ENCODE peak calls at places on chromosomes 13 and 19, in six cellular contexts. U is tibial nerve, L is A549, V is K562, P is HepG2, O is upper lobe of left lung. F is an unnamed sample.
A peak's percentile ranks its signal among the peaks of the same experiment; 100 is the strongest.

GRCh38 chr19:16338470-16339360 is 14.1 kb downstream of the KLF2 start:
- DNase-seq in L (peak; percentile 66), P (peak; percentile 28), V (no peak), U (no peak), O (peak; percentile 69), F (no peak)

GRCh38 chr19:35211545-35212230 is 16.9 kb downstream of the FAM187B start:
- DNase-seq in L (no peak), O (peak; percentile 76), V (no peak), P (peak; percentile 13), U (peak; percentile 24), F (peak; percentile 51)

GRCh38 chr19:1651061-1651547 is 1.3 kb downstream of the TCF3 start:
- DNase-seq in L (no peak), O (no peak), V (no peak), U (no peak), P (no peak), F (no peak)

GRCh38 chr13:32969516-32969941 is 46.7 kb upstream of the KL start:
- DNase-seq in V (no peak), P (no peak), L (no peak), O (no peak), U (no peak), F (no peak)

GRCh38 chr19:39409886-39410619 is 2.4 kb upstream of the PLEKHG2 start:
- DNase-seq in O (peak; percentile 85), V (peak; percentile 43), U (peak; percentile 75), L (no peak), P (peak; percentile 25), F (peak; percentile 76)

GRCh38 chr19:35404879-35405622 is 34.2 kb downstream of the GPR42 start:
- DNase-seq in V (peak; percentile 20), U (no peak), O (no peak), P (peak; percentile 70), L (peak; percentile 66), F (peak; percentile 37)

GRCh38 chr13:111153977-111154332 is 38.8 kb downstream of the ARHGEF7 start:
- DNase-seq in P (peak; percentile 38), V (peak; percentile 60), O (peak; percentile 56), U (no peak), L (peak; percentile 14), F (no peak)

GRCh38 chr13:94267581-94267980 is 211.9 kb downstream of the DCT start:
- DNase-seq in P (no peak), O (no peak), V (no peak), U (no peak), L (no peak), F (no peak)

GRCh38 chr13:45479661-45480060 is 14.9 kb downstream of the COG3 start:
- DNase-seq in P (no peak), L (no peak), U (no peak), V (no peak), O (no peak), F (no peak)

GRCh38 chr13:68056816-68057710 is 826.9 kb upstream of the PCDH9 start:
- DNase-seq in L (peak; percentile 1), U (no peak), P (peak; percentile 45), V (no peak), O (no peak), F (no peak)

GRCh38 chr13:109172099-109172498 is 542.7 kb downstream of the MYO16 start:
- DNase-seq in U (no peak), P (no peak), V (no peak), O (no peak), L (no peak), F (no peak)

GRCh38 chr19:16051254-16052025 is 24.9 kb upstream of the TPM4 start:
- DNase-seq in U (no peak), L (no peak), V (no peak), O (no peak), P (no peak), F (no peak)

GRCh38 chr13:113656831-113657671 is 947 bp downstream of the ATP4B start:
- DNase-seq in P (no peak), U (peak; percentile 4), V (no peak), L (no peak), O (peak; percentile 20), F (peak; percentile 25)

GRCh38 chr19:19752760-19753403 is 20.0 kb upstream of the ZNF14 start:
- DNase-seq in U (no peak), P (no peak), L (no peak), V (no peak), O (no peak), F (no peak)

GRCh38 chr19:6042776-6043726 is 65.1 kb upstream of the RANBP3 start:
- DNase-seq in V (no peak), O (no peak), L (no peak), U (no peak), P (no peak), F (no peak)

GRCh38 chr19:6044056-6044805 is 66.1 kb downstream of the RFX2 start:
- DNase-seq in L (no peak), P (no peak), U (no peak), O (no peak), V (no peak), F (no peak)

GRCh38 chr19:6047256-6047655 is 63.0 kb downstream of the RFX2 start:
- DNase-seq in P (no peak), V (no peak), O (no peak), L (no peak), U (no peak), F (no peak)

GRCh38 chr19:6047741-6048231 is 62.5 kb downstream of the RFX2 start:
- DNase-seq in L (no peak), V (peak; percentile 60), U (no peak), P (peak; percentile 70), O (no peak), F (no peak)

GRCh38 chr19:6045108-6045507 is 65.2 kb downstream of the RFX2 start:
- DNase-seq in O (no peak), L (no peak), V (no peak), U (no peak), P (no peak), F (no peak)
- TF ChIP-seq EP300 in O (no peak), L (no peak), V (no peak), U (no peak), P (no peak), F (no peak)

GRCh38 chr13:98581377-98581776 is 4.5 kb upstream of the STK24 start:
- DNase-seq in U (no peak), V (no peak), P (no peak), O (no peak), L (no peak), F (no peak)

GRCh38 chr13:98581971-98582702 is 5.2 kb upstream of the STK24 start:
- DNase-seq in U (no peak), O (peak; percentile 40), V (no peak), P (no peak), L (no peak), F (no peak)

GRCh38 chr13:98584668-98585397 is 7.9 kb upstream of the STK24 start:
- DNase-seq in O (no peak), U (no peak), L (no peak), V (no peak), P (no peak), F (no peak)

GRCh38 chr13:98585398-98585754 is 8.5 kb upstream of the STK24 start:
- DNase-seq in L (no peak), U (no peak), O (no peak), V (no peak), P (no peak), F (no peak)

DNA sequence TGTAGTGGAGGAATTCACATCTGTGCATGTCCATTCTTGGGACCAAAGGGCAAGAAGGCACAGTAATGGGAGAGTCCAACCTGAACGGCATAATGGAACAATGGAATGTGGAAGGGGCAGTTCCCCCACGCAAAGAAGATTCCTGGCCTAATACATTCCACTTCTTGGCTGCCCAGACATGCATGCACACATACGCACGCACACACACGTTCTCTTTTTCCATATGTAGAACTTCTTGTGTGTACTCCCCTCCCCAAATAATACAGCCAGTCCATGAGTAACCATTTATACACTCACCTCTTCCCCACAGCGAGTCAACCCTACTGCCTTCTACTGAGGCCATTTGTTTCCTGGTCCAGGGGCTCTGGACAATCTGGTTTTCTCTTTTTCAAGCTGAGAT is 6.0 kb upstream of the STK24 start:
- DNase-seq in O (no peak), P (no peak), U (no peak), L (no peak), V (no peak), F (no peak)
- TF ChIP-seq EP300 in O (no peak), P (no peak), U (no peak), L (no peak), V (no peak), F (no peak)

DNA sequence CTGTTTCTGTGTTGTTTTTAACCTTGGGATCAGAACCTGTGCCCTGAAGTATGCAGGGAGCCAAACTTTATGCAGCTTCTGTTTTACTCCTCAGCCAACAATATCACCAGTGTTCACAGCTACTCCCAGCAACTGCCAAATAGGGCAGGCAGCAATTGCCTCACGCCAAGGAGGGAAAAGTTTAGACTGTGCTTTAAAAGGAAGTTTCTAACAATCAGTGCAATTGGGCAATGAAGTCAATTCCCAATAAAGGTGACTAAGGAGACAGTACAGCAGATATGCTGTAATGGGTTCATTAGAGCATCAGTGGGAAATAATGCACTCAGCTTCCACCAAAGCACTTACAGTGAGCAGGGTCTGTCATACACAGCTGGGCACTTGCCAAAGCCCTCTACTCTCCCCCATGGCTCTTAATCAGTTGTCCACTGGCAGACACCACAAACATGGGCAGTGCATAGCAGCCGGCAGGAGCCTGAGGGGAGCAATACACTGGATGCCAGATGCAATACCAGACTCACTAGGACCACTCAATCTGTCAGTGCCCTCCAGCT is 19.3 kb downstream of the ENOX1 start:
- DNase-seq in U (no peak), L (no peak), V (no peak), P (no peak), O (no peak), F (no peak)
- TF ChIP-seq EP300 in U (peak; percentile 36), L (no peak), V (no peak), P (no peak), O (no peak), F (no peak)

GRCh38 chr19:48874309-48875135 is 2.3 kb downstream of the PPP1R15A start:
- DNase-seq in O (peak; percentile 60), L (peak; percentile 52), V (peak; percentile 52), U (no peak), P (no peak), F (peak; percentile 61)

GRCh38 chr19:48873476-48874308 is 1.5 kb downstream of the PPP1R15A start:
- DNase-seq in L (no peak), V (peak; percentile 90), P (no peak), O (no peak), U (no peak), F (no peak)

GRCh38 chr19:48870048-48870447 is 1.6 kb upstream of the PLEKHA4 start:
- DNase-seq in P (no peak), U (no peak), V (no peak), O (no peak), L (no peak), F (no peak)

GRCh38 chr19:48872182-48872883 is at the start of gene PPP1R15A:
- DNase-seq in L (peak; percentile 98), P (peak; percentile 95), V (peak; percentile 90), O (peak; percentile 98), U (peak; percentile 98), F (peak; percentile 99)

GRCh38 chr19:48872884-48873475 is 759 bp downstream of the PPP1R15A start:
- DNase-seq in O (peak; percentile 94), U (peak; percentile 89), V (peak; percentile 60), L (peak; percentile 97), P (peak; percentile 93), F (peak; percentile 90)
- TF ChIP-seq EP300 in O (no peak), U (peak; percentile 82), V (peak; percentile 79), L (no peak), P (peak; percentile 60), F (no peak)

DNA sequence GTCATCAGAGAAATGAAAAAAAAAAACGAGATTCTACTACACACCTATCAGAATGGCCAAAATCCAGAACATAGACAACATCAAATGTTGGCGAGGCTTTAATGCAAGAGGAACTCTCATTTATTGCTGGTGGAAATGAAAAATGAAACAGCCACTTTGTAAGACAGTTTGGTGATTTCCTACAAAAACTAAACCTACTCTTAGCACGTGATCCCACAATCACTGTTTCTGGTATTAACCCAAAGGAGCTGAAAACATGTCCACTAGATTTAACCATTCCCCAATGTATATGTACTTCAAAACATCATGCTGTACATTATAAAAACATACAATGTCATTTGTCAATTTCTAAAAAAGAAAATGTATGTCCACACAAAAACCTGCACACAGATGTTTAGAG is 13.0 kb downstream of the MYCBP2 start:
- DNase-seq in P (no peak), U (no peak), V (no peak), L (no peak), O (no peak), F (no peak)
- TF ChIP-seq EP300 in P (no peak), U (no peak), V (no peak), L (no peak), O (no peak), F (no peak)

F was measured in stomach.